ENCODE peak calls at places on chromosome 1, in five cellular contexts. One of them, this sample, is unnamed.

GRCh38 chr1:157965584-157965983 is 27.9 kb upstream of the KIRREL1 start:
- DNase-seq in neural progenitor cell: peak
- DNase-seq in left ventricle myocardium inferior: no peak
- DNase-seq in retinal pigment epithelial cell: no peak
- DNase-seq in IMR-90: no peak
- DNase-seq in this sample: no peak

GRCh38 chr1:5497471-5497870 is 494.8 kb downstream of the NPHP4 start:
- DNase-seq in neural progenitor cell: no peak
- DNase-seq in left ventricle myocardium inferior: no peak
- DNase-seq in retinal pigment epithelial cell: no peak
- DNase-seq in IMR-90: no peak
- DNase-seq in this sample: no peak

GRCh38 chr1:150429805-150430204 is 57.4 kb upstream of the TARS2 start:
- DNase-seq in neural progenitor cell: no peak
- DNase-seq in left ventricle myocardium inferior: no peak
- DNase-seq in retinal pigment epithelial cell: no peak
- DNase-seq in IMR-90: peak
- DNase-seq in this sample: no peak

GRCh38 chr1:99970713-99971255 is 988 bp downstream of the SLC35A3 start:
- DNase-seq in neural progenitor cell: no peak
- DNase-seq in left ventricle myocardium inferior: no peak
- DNase-seq in retinal pigment epithelial cell: no peak
- DNase-seq in IMR-90: no peak
- DNase-seq in this sample: no peak

GRCh38 chr1:20440785-20441200 is 45.2 kb downstream of the CAMK2N1 start:
- DNase-seq in neural progenitor cell: peak
- DNase-seq in left ventricle myocardium inferior: peak
- DNase-seq in retinal pigment epithelial cell: no peak
- DNase-seq in IMR-90: peak
- DNase-seq in this sample: no peak

GRCh38 chr1:185610954-185611353 is 123.2 kb upstream of the HMCN1 start:
- DNase-seq in neural progenitor cell: no peak
- DNase-seq in left ventricle myocardium inferior: no peak
- DNase-seq in retinal pigment epithelial cell: no peak
- DNase-seq in IMR-90: no peak
- DNase-seq in this sample: no peak

GRCh38 chr1:231039161-231040018 is 664 bp downstream of the FAM89A start:
- DNase-seq in neural progenitor cell: peak
- DNase-seq in left ventricle myocardium inferior: peak
- DNase-seq in retinal pigment epithelial cell: no peak
- DNase-seq in IMR-90: peak
- DNase-seq in this sample: no peak

GRCh38 chr1:66984491-66984890 is 59.7 kb downstream of the MIER1 start:
- DNase-seq in neural progenitor cell: no peak
- DNase-seq in left ventricle myocardium inferior: no peak
- DNase-seq in retinal pigment epithelial cell: no peak
- DNase-seq in IMR-90: no peak
- DNase-seq in this sample: no peak

GRCh38 chr1:55727010-55727409 is 511.8 kb upstream of the USP24 start:
- DNase-seq in neural progenitor cell: no peak
- DNase-seq in left ventricle myocardium inferior: no peak
- DNase-seq in retinal pigment epithelial cell: peak
- DNase-seq in IMR-90: peak
- DNase-seq in this sample: no peak

GRCh38 chr1:39275836-39276507 is 71.5 kb downstream of the MACF1 start:
- DNase-seq in neural progenitor cell: no peak
- DNase-seq in left ventricle myocardium inferior: no peak
- DNase-seq in retinal pigment epithelial cell: no peak
- DNase-seq in IMR-90: no peak
- DNase-seq in this sample: no peak

GRCh38 chr1:208216062-208216461 is 28.1 kb downstream of the PLXNA2 start:
- DNase-seq in neural progenitor cell: no peak
- DNase-seq in left ventricle myocardium inferior: no peak
- DNase-seq in retinal pigment epithelial cell: no peak
- DNase-seq in IMR-90: peak
- DNase-seq in this sample: no peak

GRCh38 chr1:10631121-10631810 is 156.5 kb downstream of the PEX14 start:
- DNase-seq in neural progenitor cell: no peak
- DNase-seq in left ventricle myocardium inferior: peak
- DNase-seq in retinal pigment epithelial cell: no peak
- DNase-seq in IMR-90: no peak
- DNase-seq in this sample: no peak

GRCh38 chr1:203593723-203594122 is 32.9 kb upstream of the ATP2B4 start:
- DNase-seq in neural progenitor cell: no peak
- DNase-seq in left ventricle myocardium inferior: no peak
- DNase-seq in retinal pigment epithelial cell: no peak
- DNase-seq in IMR-90: peak
- DNase-seq in this sample: no peak

GRCh38 chr1:201711101-201711597 is 117.8 kb upstream of the IPO9 start:
- DNase-seq in neural progenitor cell: peak
- DNase-seq in left ventricle myocardium inferior: no peak
- DNase-seq in retinal pigment epithelial cell: no peak
- DNase-seq in IMR-90: no peak
- DNase-seq in this sample: no peak

GRCh38 chr1:234631721-234632125 is 21.7 kb upstream of the IRF2BP2 start:
- DNase-seq in neural progenitor cell: no peak
- DNase-seq in left ventricle myocardium inferior: no peak
- DNase-seq in retinal pigment epithelial cell: peak
- DNase-seq in IMR-90: peak
- DNase-seq in this sample: no peak

GRCh38 chr1:183590225-183591191 is at the start of gene NCF2:
- DNase-seq in neural progenitor cell: no peak
- DNase-seq in left ventricle myocardium inferior: no peak
- DNase-seq in retinal pigment epithelial cell: no peak
- DNase-seq in IMR-90: peak
- DNase-seq in this sample: no peak

GRCh38 chr1:8027748-8028631 is 1.9 kb upstream of the ERRFI1 start:
- DNase-seq in neural progenitor cell: no peak
- DNase-seq in left ventricle myocardium inferior: no peak
- DNase-seq in retinal pigment epithelial cell: no peak
- DNase-seq in IMR-90: peak
- DNase-seq in this sample: no peak

GRCh38 chr1:41683681-41684500 is 199.4 kb upstream of the EDN2 start:
- DNase-seq in neural progenitor cell: no peak
- DNase-seq in left ventricle myocardium inferior: no peak
- DNase-seq in retinal pigment epithelial cell: no peak
- DNase-seq in IMR-90: peak
- DNase-seq in this sample: no peak

GRCh38 chr1:23555225-23555801 is 4.0 kb downstream of the ID3 start:
- DNase-seq in neural progenitor cell: peak
- DNase-seq in left ventricle myocardium inferior: no peak
- DNase-seq in retinal pigment epithelial cell: no peak
- DNase-seq in IMR-90: peak
- DNase-seq in this sample: no peak

GRCh38 chr1:101150676-101151075 is 86.1 kb upstream of the S1PR1 start:
- DNase-seq in neural progenitor cell: no peak
- DNase-seq in left ventricle myocardium inferior: no peak
- DNase-seq in retinal pigment epithelial cell: no peak
- DNase-seq in IMR-90: peak
- DNase-seq in this sample: peak

GRCh38 chr1:18358600-18358999 is 122.1 kb upstream of the KLHDC7A start:
- DNase-seq in neural progenitor cell: no peak
- DNase-seq in left ventricle myocardium inferior: no peak
- DNase-seq in retinal pigment epithelial cell: no peak
- DNase-seq in IMR-90: no peak
- DNase-seq in this sample: no peak

GRCh38 chr1:217048104-217048707 is 325.0 kb upstream of the ESRRG start:
- DNase-seq in neural progenitor cell: peak
- DNase-seq in left ventricle myocardium inferior: no peak
- DNase-seq in retinal pigment epithelial cell: no peak
- DNase-seq in IMR-90: no peak
- DNase-seq in this sample: no peak

GRCh38 chr1:43979528-43980254 is 681 bp downstream of the B4GALT2 start:
- DNase-seq in neural progenitor cell: peak
- DNase-seq in left ventricle myocardium inferior: peak
- DNase-seq in retinal pigment epithelial cell: no peak
- DNase-seq in IMR-90: peak
- DNase-seq in this sample: no peak

DNA sequence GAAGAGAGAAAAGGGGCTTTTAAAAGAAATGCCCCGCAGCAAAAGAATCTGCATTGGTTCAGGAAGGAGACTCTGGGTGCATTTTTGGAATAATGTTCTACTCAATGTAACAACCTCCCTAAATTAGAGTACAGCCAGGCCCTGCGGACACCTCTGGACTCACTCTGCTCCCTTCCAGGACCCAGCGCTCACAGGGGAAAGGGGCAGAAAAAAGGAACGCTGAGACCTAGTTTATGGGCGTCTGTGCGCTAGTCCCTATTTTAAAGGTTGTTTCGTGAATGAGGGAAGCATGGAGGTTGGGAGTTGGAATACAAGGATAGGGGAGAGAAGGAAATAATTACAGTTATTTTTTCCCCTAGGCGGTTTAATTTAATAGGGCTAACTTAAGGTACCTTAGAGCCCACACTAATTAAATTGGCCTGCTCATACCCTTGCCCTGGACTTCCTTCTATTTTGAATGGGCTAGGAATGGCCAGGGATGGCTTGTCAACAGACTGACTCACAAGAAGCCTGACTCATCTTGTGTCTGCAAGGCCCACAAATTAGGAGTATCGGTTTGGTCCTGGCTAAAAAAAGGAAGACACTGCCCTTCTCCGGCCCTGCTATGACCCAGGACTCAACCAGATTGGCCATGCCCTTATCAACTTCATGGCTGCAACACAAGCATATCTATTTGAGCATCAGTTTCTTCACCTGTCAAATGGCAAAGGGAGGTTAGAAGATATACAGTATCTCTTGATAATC is 1.9 kb upstream of the SSBP3 start:
- DNase-seq in neural progenitor cell: peak
- DNase-seq in left ventricle myocardium inferior: no peak
- DNase-seq in retinal pigment epithelial cell: no peak
- DNase-seq in IMR-90: peak
- DNase-seq in this sample: no peak
- H3K4me3 ChIP-seq in neural progenitor cell: peak
- H3K4me3 ChIP-seq in left ventricle myocardium inferior: peak
- H3K4me3 ChIP-seq in retinal pigment epithelial cell: peak
- H3K4me3 ChIP-seq in IMR-90: no peak
- H3K4me3 ChIP-seq in this sample: no peak

GRCh38 chr1:112956503-112957132 is 622 bp upstream of the SLC16A1 start:
- DNase-seq in neural progenitor cell: peak
- DNase-seq in left ventricle myocardium inferior: no peak
- DNase-seq in retinal pigment epithelial cell: no peak
- DNase-seq in IMR-90: no peak
- DNase-seq in this sample: no peak

GRCh38 chr1:112954059-112954458 is 1.9 kb downstream of the SLC16A1 start:
- DNase-seq in neural progenitor cell: no peak
- DNase-seq in left ventricle myocardium inferior: no peak
- DNase-seq in retinal pigment epithelial cell: no peak
- DNase-seq in IMR-90: peak
- DNase-seq in this sample: no peak

GRCh38 chr1:112954945-112955677 is 885 bp downstream of the SLC16A1 start:
- DNase-seq in neural progenitor cell: peak
- DNase-seq in left ventricle myocardium inferior: peak
- DNase-seq in retinal pigment epithelial cell: no peak
- DNase-seq in IMR-90: peak
- DNase-seq in this sample: no peak

GRCh38 chr1:112957133-112957812 is 1.3 kb upstream of the SLC16A1 start:
- DNase-seq in neural progenitor cell: peak
- DNase-seq in left ventricle myocardium inferior: no peak
- DNase-seq in retinal pigment epithelial cell: peak
- DNase-seq in IMR-90: peak
- DNase-seq in this sample: peak

DNA sequence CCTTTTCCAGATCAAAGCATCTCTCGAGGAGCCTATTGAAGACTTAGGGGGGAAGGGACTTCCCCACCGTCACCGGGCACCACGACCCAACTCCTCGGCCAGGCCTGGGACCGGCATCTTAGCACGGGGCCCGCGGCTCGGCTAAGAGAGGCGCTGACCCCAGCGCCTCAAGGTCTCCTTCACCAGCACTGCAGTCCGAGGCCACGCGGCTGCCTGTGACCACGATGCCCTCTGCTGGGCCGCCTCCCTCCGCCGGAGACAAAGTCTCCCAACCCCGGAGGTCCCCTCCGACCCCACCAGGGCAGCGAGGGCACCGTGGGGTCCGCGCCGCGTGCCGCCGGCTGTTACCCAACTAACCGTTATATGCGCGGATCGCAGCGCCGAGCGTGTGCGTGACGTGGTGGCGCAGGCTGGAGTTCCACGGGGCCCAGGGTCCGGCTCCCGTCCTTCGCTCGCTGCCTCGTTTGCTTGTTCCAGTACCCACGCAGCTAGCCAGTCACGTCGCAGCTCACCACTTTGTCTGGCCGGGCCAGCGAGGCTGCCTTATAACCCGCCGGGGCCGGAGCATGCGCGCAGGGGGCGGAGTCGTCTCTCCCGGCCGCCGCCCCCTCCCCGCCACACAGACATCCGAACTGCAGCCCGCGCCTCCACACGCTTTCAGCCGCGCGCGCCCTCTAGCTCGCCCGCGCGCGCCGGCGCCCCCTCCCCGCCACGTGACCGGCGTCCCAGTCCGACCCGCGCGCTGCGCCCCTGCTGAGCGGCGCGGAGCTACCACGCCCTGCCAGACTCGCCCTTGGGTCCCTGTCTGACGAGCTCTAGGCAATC is at the start of gene SLC16A1:
- DNase-seq in neural progenitor cell: peak
- DNase-seq in left ventricle myocardium inferior: peak
- DNase-seq in retinal pigment epithelial cell: peak
- DNase-seq in IMR-90: peak
- DNase-seq in this sample: no peak
- TF ChIP-seq CTCF in neural progenitor cell: peak
- TF ChIP-seq CTCF in left ventricle myocardium inferior: peak
- TF ChIP-seq CTCF in retinal pigment epithelial cell: peak
- TF ChIP-seq CTCF in IMR-90: peak
- TF ChIP-seq CTCF in this sample: peak

DNA sequence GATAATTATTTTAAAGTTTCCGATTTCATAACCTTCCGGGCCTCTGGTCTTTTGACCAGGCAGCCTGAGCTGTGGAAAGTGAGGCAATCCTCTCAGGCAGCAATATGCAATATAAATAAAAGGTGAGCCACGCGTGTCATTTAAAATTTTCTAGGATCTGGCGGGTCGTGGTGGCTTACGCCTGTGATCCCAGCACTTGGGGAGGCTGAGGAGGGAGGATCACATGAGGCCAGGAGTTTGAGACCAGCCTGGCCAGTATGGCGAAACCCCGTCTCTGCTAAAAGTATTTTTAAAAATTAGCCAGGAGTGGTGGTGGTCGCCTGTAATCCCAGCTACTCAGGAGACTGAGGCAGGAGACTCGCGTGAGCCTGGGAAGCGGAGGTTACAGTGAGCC is 546 bp upstream of the ZNF695 start:
- DNase-seq in neural progenitor cell: no peak
- DNase-seq in left ventricle myocardium inferior: no peak
- DNase-seq in retinal pigment epithelial cell: no peak
- DNase-seq in IMR-90: no peak
- DNase-seq in this sample: no peak
- H3K4me3 ChIP-seq in neural progenitor cell: no peak
- H3K4me3 ChIP-seq in left ventricle myocardium inferior: peak
- H3K4me3 ChIP-seq in retinal pigment epithelial cell: peak
- H3K4me3 ChIP-seq in IMR-90: no peak
- H3K4me3 ChIP-seq in this sample: peak

DNA sequence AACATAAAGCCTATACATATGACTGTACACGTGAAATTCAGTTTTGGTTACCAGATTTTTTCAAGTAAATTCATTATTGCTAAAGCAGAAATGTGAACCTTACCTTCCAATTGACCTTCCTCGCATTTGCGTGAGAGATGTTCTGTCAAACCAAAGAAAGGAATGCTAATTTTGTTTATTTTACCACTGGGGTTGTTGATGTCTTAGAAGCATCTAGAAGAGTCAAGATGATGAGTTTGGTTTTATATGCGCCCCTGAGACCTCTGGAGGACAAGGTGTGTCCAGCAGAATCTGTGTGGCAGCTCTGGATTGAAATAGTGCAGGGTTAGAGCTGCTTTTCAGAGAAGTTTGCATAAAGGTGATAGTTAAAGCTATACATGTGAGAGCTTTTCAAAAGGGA is 48.4 kb downstream of the ZBTB40 start:
- DNase-seq in neural progenitor cell: no peak
- DNase-seq in left ventricle myocardium inferior: no peak
- DNase-seq in retinal pigment epithelial cell: no peak
- DNase-seq in IMR-90: no peak
- DNase-seq in this sample: no peak
- TF ChIP-seq CTCF in neural progenitor cell: no peak
- TF ChIP-seq CTCF in left ventricle myocardium inferior: no peak
- TF ChIP-seq CTCF in retinal pigment epithelial cell: no peak
- TF ChIP-seq CTCF in IMR-90: peak
- TF ChIP-seq CTCF in this sample: peak

This sample was measured in epithelial cell of proximal tubule.